ENCODE peak calls at places on chromosome 5, in nine cellular contexts. M is tibial nerve, I is body of pancreas, H is ovary, K is spleen, F is IMR-90, W is A549, S is breast epithelium, U is H1. V is an unnamed sample.
A peak's percentile ranks its signal among the peaks of the same experiment; 100 is the strongest.

GRCh38 chr5:169805527-169805934 is 168.5 kb downstream of the DOCK2 start:
- DNase-seq in S (no peak), K (no peak), F (peak; percentile 61), W (no peak), I (no peak), U (no peak), H (no peak), M (no peak), V (peak; percentile 68)

GRCh38 chr5:157464518-157465171 is 4.6 kb downstream of the NIPAL4 start:
- DNase-seq in I (peak; percentile 50), U (no peak), F (peak; percentile 90), S (no peak), M (peak; percentile 73), K (no peak), W (peak; percentile 69), H (no peak), V (no peak)

GRCh38 chr5:122984425-122984824 is 52.1 kb downstream of the PPIC start:
- DNase-seq in K (no peak), W (no peak), M (no peak), U (no peak), S (no peak), H (no peak), F (no peak), I (no peak), V (no peak)

GRCh38 chr5:146906803-146907202 is 28.2 kb upstream of the PPP2R2B start:
- DNase-seq in I (no peak), U (peak; percentile 23), M (no peak), S (no peak), H (no peak), K (no peak), F (no peak), W (no peak), V (no peak)

GRCh38 chr5:30849801-30850370 is 343.6 kb upstream of the CDH6 start:
- DNase-seq in U (no peak), H (no peak), I (no peak), K (no peak), F (peak; percentile 86), M (no peak), W (peak; percentile 22), S (no peak), V (no peak)

GRCh38 chr5:73464016-73464745 is 15.6 kb upstream of the FOXD1 start:
- DNase-seq in H (no peak), F (peak; percentile 68), K (no peak), W (no peak), S (no peak), U (no peak), I (no peak), M (peak; percentile 36), V (peak; percentile 89)

GRCh38 chr5:43432486-43433365 is 20.5 kb upstream of the CCL28 start:
- DNase-seq in H (no peak), U (no peak), K (no peak), F (peak; percentile 52), I (peak; percentile 83), S (peak; percentile 67), M (peak; percentile 76), W (peak; percentile 49), V (no peak)

GRCh38 chr5:154077692-154078091 is 38.9 kb downstream of the MFAP3 start:
- DNase-seq in U (no peak), F (peak; percentile 31), K (no peak), W (no peak), H (no peak), S (no peak), M (no peak), I (peak; percentile 70), V (no peak)

GRCh38 chr5:145975361-145976066 is 39.1 kb downstream of the SH3RF2 start:
- DNase-seq in H (no peak), S (no peak), W (no peak), K (no peak), F (peak; percentile 89), M (no peak), I (peak; percentile 46), U (no peak), V (no peak)

GRCh38 chr5:140632366-140633080 is 452 bp downstream of the CD14 start:
- DNase-seq in K (peak; percentile 92), W (no peak), F (peak; percentile 54), U (no peak), M (peak; percentile 25), I (peak; percentile 72), S (no peak), H (peak; percentile 55), V (peak; percentile 91)

GRCh38 chr5:60842859-60843692 is 993 bp downstream of the ELOVL7 start:
- DNase-seq in I (peak; percentile 25), M (no peak), W (peak; percentile 13), U (no peak), S (no peak), H (no peak), F (no peak), K (no peak), V (no peak)

GRCh38 chr5:35618791-35619190 is 1.1 kb downstream of the SPEF2 start:
- DNase-seq in M (no peak), S (no peak), I (no peak), W (no peak), U (no peak), K (no peak), H (no peak), F (no peak), V (no peak)

DNA sequence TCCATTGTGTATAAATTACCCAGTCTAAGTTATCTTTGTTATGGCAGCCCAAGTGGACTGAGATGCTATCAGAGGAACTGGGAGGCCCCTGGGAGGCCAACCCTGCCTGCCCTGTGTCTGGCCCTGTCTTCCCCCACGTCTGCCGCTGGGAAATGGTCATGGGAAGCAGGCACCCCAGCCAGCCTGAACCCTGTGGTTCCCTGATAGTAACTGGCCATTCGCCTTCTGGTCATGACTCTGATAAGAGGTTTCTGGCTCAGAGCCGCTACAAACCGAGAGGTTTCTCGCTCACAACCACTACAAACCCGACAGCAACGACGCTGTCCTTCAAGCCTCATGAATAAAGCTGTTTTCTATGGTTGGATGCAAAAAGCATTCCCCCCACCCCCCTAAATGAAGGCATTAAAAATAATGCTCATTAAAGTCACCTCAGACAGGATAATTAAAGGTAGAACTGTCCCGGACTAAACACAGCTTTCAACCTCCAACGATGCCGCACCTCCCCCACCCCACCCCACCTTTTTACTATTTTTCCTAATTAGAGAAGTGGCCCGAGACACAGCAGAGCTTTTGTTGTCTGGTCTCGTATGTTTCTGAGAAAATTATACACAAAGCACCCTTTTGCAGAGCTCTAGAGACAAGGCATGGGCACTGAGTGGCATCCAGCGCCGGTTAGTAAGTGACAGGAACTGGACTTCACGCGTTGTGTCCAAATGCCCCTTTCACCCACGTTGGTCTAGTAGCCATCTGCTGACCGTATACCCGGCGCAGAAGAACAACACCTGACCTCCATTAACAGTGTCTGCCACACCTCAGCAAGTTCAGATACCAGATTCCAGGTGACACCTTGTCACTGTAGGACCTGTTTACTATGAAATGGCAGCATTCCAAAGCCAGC is 140.8 kb downstream of the COL23A1 start:
- DNase-seq in K (peak; percentile 73), W (no peak), U (no peak), S (no peak), H (no peak), F (no peak), I (no peak), M (no peak), V (no peak)
- TF ChIP-seq POLR2A in K (no peak), W (no peak), U (no peak), S (no peak), H (no peak), F (no peak), I (no peak), M (no peak), V (no peak)

GRCh38 chr5:142981475-142981874 is 211.3 kb downstream of the ARHGAP26 start:
- DNase-seq in W (no peak), U (no peak), K (no peak), I (no peak), S (no peak), M (no peak), F (no peak), H (no peak), V (no peak)
- H3K4me1 ChIP-seq in W (peaks cover 19% of the 10 kb centered on the region), U (peaks cover 2% of the 10 kb centered on the region), K (peaks cover 60% of the 10 kb centered on the region), I (peaks cover 23% of the 10 kb centered on the region), S (no peaks in the 10 kb centered on the region), M (no peaks in the 10 kb centered on the region), F (peaks cover 28% of the 10 kb centered on the region), H (peaks cover 11% of the 10 kb centered on the region), V (peaks cover 41% of the 10 kb centered on the region)

DNA sequence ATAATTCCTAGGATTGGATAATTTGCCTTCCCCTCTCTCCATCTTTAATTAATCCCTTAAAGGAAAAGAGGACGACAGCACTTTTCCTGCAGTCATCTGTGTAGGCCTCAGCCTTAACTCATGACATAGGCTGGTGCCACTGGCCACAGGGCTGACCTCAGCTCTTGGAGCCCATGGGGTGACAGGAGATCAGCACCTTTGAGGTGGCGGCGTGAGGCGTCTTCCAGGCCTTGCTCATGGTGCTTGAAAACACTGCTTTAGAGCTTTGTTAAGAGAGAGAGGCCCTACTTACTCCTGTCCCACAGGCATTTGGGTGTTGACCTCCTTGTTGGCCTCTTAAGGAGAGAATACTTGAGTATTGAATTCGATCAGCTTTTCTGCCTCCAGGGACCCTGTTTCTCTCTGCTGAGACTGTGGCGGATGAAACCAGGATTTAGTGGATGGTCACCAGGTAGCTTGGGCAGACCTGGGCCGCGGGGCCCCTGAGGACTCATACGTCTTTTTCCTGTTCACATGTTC is 23.4 kb downstream of the TENT4A start:
- DNase-seq in K (peak; percentile 60), H (no peak), U (no peak), I (no peak), M (no peak), W (no peak), S (no peak), F (no peak), V (no peak)
- TF ChIP-seq POLR2A in K (no peak), H (no peak), U (no peak), I (no peak), M (no peak), W (no peak), S (no peak), F (no peak), V (no peak)

GRCh38 chr5:133309981-133310630 is 258.3 kb downstream of the HSPA4 start:
- DNase-seq in F (peak; percentile 16), I (no peak), M (no peak), H (no peak), W (no peak), K (no peak), S (no peak), U (no peak), V (no peak)

GRCh38 chr5:133307275-133307674 is 255.5 kb downstream of the HSPA4 start:
- DNase-seq in K (no peak), F (no peak), U (no peak), W (no peak), S (no peak), M (no peak), H (no peak), I (no peak), V (no peak)

GRCh38 chr5:133314086-133314485 is 262.3 kb downstream of the HSPA4 start:
- DNase-seq in H (no peak), S (no peak), I (no peak), W (no peak), F (no peak), U (no peak), M (no peak), K (no peak), V (no peak)

GRCh38 chr5:133309166-133309791 is 257.5 kb downstream of the HSPA4 start:
- DNase-seq in U (no peak), M (no peak), H (no peak), I (no peak), W (no peak), K (no peak), F (no peak), S (no peak), V (no peak)

DNA sequence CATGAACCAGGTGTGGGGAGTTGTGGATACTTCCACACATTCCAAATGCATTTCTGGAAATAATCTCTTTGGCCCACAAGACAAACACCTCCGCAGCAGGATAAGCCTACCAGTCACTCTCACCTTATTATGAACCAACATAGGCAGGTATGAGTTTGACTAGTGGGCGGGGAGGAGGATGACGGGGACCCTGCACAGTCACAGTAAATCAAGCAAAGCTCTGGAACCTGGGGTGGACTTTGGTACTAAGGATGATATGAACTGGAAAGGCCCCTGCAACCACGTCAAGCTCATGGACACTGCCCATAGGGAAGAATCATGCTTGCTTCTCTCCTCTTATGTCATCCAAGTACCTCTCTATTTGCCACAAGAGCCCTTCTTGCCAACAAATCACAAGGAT is 259.4 kb downstream of the HSPA4 start:
- DNase-seq in U (no peak), W (no peak), K (no peak), S (no peak), H (no peak), F (no peak), I (no peak), M (no peak), V (no peak)
- H3K4me1 ChIP-seq in U (no peaks in the 10 kb centered on the region), W (no peaks in the 10 kb centered on the region), K (no peaks in the 10 kb centered on the region), S (no peaks in the 10 kb centered on the region), H (no peaks in the 10 kb centered on the region), F (no peaks in the 10 kb centered on the region), I (no peaks in the 10 kb centered on the region), M (no peaks in the 10 kb centered on the region), V (no peaks in the 10 kb centered on the region)

V was measured in esophagus muscularis mucosa.